ENCODE peak calls at places on chromosomes 6 and 20, in four cellular contexts. One of them, this sample, is unnamed.

GRCh38 chr6:31401403-31401802 is 2.0 kb upstream of the MICA start:
- DNase-seq in HAP-1: peak; percentile 51
- DNase-seq in HFFc6: peak; percentile 89
- DNase-seq in cerebellum: no peak
- DNase-seq in this sample: no peak

GRCh38 chr6:134111062-134111677 is 58.7 kb upstream of the SLC2A12 start:
- DNase-seq in HAP-1: peak; percentile 58
- DNase-seq in HFFc6: peak; percentile 64
- DNase-seq in cerebellum: no peak
- DNase-seq in this sample: peak; percentile 60

GRCh38 chr6:7919871-7920270 is 9.3 kb upstream of the TXNDC5 start:
- DNase-seq in HAP-1: no peak
- DNase-seq in HFFc6: no peak
- DNase-seq in cerebellum: no peak
- DNase-seq in this sample: no peak

GRCh38 chr20:63534831-63535651 is 2.1 kb downstream of the PTK6 start:
- DNase-seq in HAP-1: no peak
- DNase-seq in HFFc6: no peak
- DNase-seq in cerebellum: no peak
- DNase-seq in this sample: no peak

GRCh38 chr20:25220021-25220730 is 24.7 kb downstream of the ENTPD6 start:
- DNase-seq in HAP-1: peak; percentile 41
- DNase-seq in HFFc6: no peak
- DNase-seq in cerebellum: no peak
- DNase-seq in this sample: no peak

GRCh38 chr6:21593412-21593926 is at the start of gene SOX4:
- DNase-seq in HAP-1: peak; percentile 98
- DNase-seq in HFFc6: peak; percentile 93
- DNase-seq in cerebellum: peak; percentile 94
- DNase-seq in this sample: peak; percentile 98

GRCh38 chr20:54257090-54257816 is 49.4 kb downstream of the PFDN4 start:
- DNase-seq in HAP-1: no peak
- DNase-seq in HFFc6: peak; percentile 54
- DNase-seq in cerebellum: no peak
- DNase-seq in this sample: no peak

GRCh38 chr6:76026101-76026500 is 46.4 kb downstream of the IMPG1 start:
- DNase-seq in HAP-1: peak; percentile 9
- DNase-seq in HFFc6: no peak
- DNase-seq in cerebellum: no peak
- DNase-seq in this sample: no peak

GRCh38 chr20:33653218-33653899 is 8.8 kb upstream of the C20orf144 start:
- DNase-seq in HAP-1: peak; percentile 84
- DNase-seq in HFFc6: peak; percentile 46
- DNase-seq in cerebellum: peak; percentile 60
- DNase-seq in this sample: peak; percentile 35

GRCh38 chr20:61572789-61573188 is 320.7 kb downstream of the CDH4 start:
- DNase-seq in HAP-1: no peak
- DNase-seq in HFFc6: no peak
- DNase-seq in cerebellum: no peak
- DNase-seq in this sample: no peak

GRCh38 chr6:74879234-74879633 is 326.6 kb downstream of the COL12A1 start:
- DNase-seq in HAP-1: no peak
- DNase-seq in HFFc6: peak; percentile 63
- DNase-seq in cerebellum: no peak
- DNase-seq in this sample: no peak

GRCh38 chr6:159043236-159043635 is 1.6 kb downstream of the TAGAP start:
- DNase-seq in HAP-1: no peak
- DNase-seq in HFFc6: no peak
- DNase-seq in cerebellum: no peak
- DNase-seq in this sample: no peak

GRCh38 chr6:138970856-138971425 is 17.1 kb downstream of the REPS1 start:
- DNase-seq in HAP-1: no peak
- DNase-seq in HFFc6: peak; percentile 92
- DNase-seq in cerebellum: no peak
- DNase-seq in this sample: no peak

GRCh38 chr6:137043710-137044365 is 927 bp downstream of the IL20RA start:
- DNase-seq in HAP-1: peak; percentile 58
- DNase-seq in HFFc6: no peak
- DNase-seq in cerebellum: no peak
- DNase-seq in this sample: no peak